ENCODE peak calls at places on chromosomes 2 and 18, in six cellular contexts. M is KBM-7; R is WTC11; H is uterus; W is ascending aorta; B is stimulated activated naive CD8-positive, alpha-beta T cell treated with anti-CD3 and anti-CD28 coated beads, Interleukin-15, amount 100 ng/mL, for 72 hours. K is an unnamed sample.

GRCh38 chr2:240498171-240498957 is 59.4 kb downstream of the ANKMY1 start:
- DNase-seq in M (no peak), R (no peak), H (no peak), W (no peak), B (no peak), K (no peak)

GRCh38 chr2:27236136-27236535 is 19.0 kb downstream of the CAD start:
- DNase-seq in M (no peak), R (no peak), H (no peak), W (no peak), B (no peak), K (no peak)

GRCh38 chr2:189178007-189178406 is 1.6 kb downstream of the COL5A2 start:
- DNase-seq in M (no peak), R (no peak), H (no peak), W (no peak), B (no peak), K (no peak)

GRCh38 chr2:235940330-235940729 is 227.9 kb downstream of the GBX2 start:
- DNase-seq in M (no peak), R (no peak), H (peak), W (no peak), B (no peak), K (no peak)

GRCh38 chr2:160696061-160696452 is 202.4 kb upstream of the RBMS1 start:
- DNase-seq in M (no peak), R (no peak), H (no peak), W (no peak), B (no peak), K (no peak)

GRCh38 chr18:62248313-62248712 is 61.3 kb downstream of the RELCH start:
- DNase-seq in M (no peak), R (no peak), H (no peak), W (no peak), B (no peak), K (no peak)

GRCh38 chr2:44246436-44246835 is 28.8 kb upstream of the SLC3A1 start:
- DNase-seq in M (no peak), R (no peak), H (no peak), W (no peak), B (no peak), K (no peak)

GRCh38 chr2:187429989-187430388 is 18.1 kb downstream of the CALCRL start:
- DNase-seq in M (no peak), R (no peak), H (no peak), W (no peak), B (no peak), K (no peak)

GRCh38 chr2:118032169-118033013 is 18.5 kb upstream of the CCDC93 start:
- DNase-seq in M (peak), R (peak), H (no peak), W (no peak), B (peak), K (no peak)

GRCh38 chr18:47729356-47729755 is 201.1 kb downstream of the SMAD2 start:
- DNase-seq in M (no peak), R (no peak), H (no peak), W (no peak), B (no peak), K (no peak)

GRCh38 chr18:21362921-21363320 is 120.9 kb downstream of the GREB1L start:
- DNase-seq in M (no peak), R (no peak), H (no peak), W (no peak), B (no peak), K (no peak)

GRCh38 chr2:152054593-152054992 is 44.3 kb downstream of the CACNB4 start:
- DNase-seq in M (peak), R (no peak), H (no peak), W (no peak), B (no peak), K (no peak)

GRCh38 chr2:44938287-44939073 is 3.0 kb upstream of the SIX3 start:
- DNase-seq in M (peak), R (peak), H (no peak), W (no peak), B (no peak), K (no peak)

GRCh38 chr18:44437603-44438002 is 243.1 kb upstream of the SETBP1 start:
- DNase-seq in M (no peak), R (no peak), H (no peak), W (no peak), B (no peak), K (no peak)

GRCh38 chr18:9296233-9297006 is 38.2 kb upstream of the TWSG1 start:
- DNase-seq in M (no peak), R (no peak), H (no peak), W (no peak), B (no peak), K (no peak)

GRCh38 chr2:70549064-70549710 is 4.4 kb downstream of the TGFA start:
- DNase-seq in M (no peak), R (no peak), H (no peak), W (no peak), B (no peak), K (no peak)

GRCh38 chr2:171522057-171522803 is at the start of gene CYBRD1:
- DNase-seq in M (peak), R (peak), H (peak), W (peak), B (peak), K (no peak)

GRCh38 chr2:75915851-75916634 is 205.3 kb upstream of the GCFC2 start:
- DNase-seq in M (no peak), R (no peak), H (no peak), W (no peak), B (no peak), K (no peak)

GRCh38 chr2:61268249-61268648 is 106.3 kb downstream of the C2orf74 start:
- DNase-seq in M (no peak), R (no peak), H (no peak), W (no peak), B (no peak), K (no peak)

GRCh38 chr2:46970334-46971288 is 55.0 kb upstream of the MCFD2 start:
- DNase-seq in M (peak), R (no peak), H (no peak), W (peak), B (no peak), K (no peak)

GRCh38 chr2:30756051-30756719 is 51.1 kb downstream of the CAPN13 start:
- DNase-seq in M (no peak), R (no peak), H (no peak), W (no peak), B (no peak), K (no peak)

GRCh38 chr2:85133751-85134254 is 611 bp downstream of the TCF7L1 start:
- DNase-seq in M (peak), R (peak), H (peak), W (peak), B (peak), K (no peak)

GRCh38 chr2:45191972-45192371 is 182.7 kb upstream of the SIX2 start:
- DNase-seq in M (no peak), R (no peak), H (peak), W (no peak), B (no peak), K (no peak)

K was measured in activated CD4-positive, CD25-positive, alpha-beta regulatory T cell.